ENCODE peak calls at places on chromosomes 2 and 18, in four cellular contexts. V is astrocyte of the spinal cord, D is brain microvascular endothelial cell, J is kidney. R is an unnamed sample.

GRCh38 chr2:16507655-16508054 is 158.0 kb downstream of the CYRIA start:
- DNase-seq in J (no peak), V (no peak), D (no peak), R (no peak)

GRCh38 chr2:97935719-97936161 is 60.0 kb downstream of the TMEM131 start:
- DNase-seq in J (no peak), V (peak), D (peak), R (no peak)

GRCh38 chr2:127428057-127428814 is 10.0 kb downstream of the PROC start:
- DNase-seq in V (no peak), D (no peak), J (no peak), R (peak)

GRCh38 chr18:21230436-21230835 is 11.6 kb upstream of the GREB1L start:
- DNase-seq in J (no peak), V (no peak), D (no peak), R (no peak)

GRCh38 chr18:12772111-12772510 is 69.3 kb downstream of the PSMG2 start:
- DNase-seq in V (no peak), D (no peak), J (no peak), R (no peak)

GRCh38 chr2:24276349-24276899 is 83.9 kb downstream of the ITSN2 start:
- DNase-seq in J (no peak), V (no peak), D (no peak), R (no peak)

GRCh38 chr2:12649602-12650400 is 66.9 kb upstream of the TRIB2 start:
- DNase-seq in V (no peak), J (no peak), D (no peak), R (no peak)

GRCh38 chr2:1940660-1941059 is 196.3 kb upstream of the PXDN start:
- DNase-seq in V (peak), J (peak), D (no peak), R (peak)

GRCh38 chr2:240584486-240585031 is 2.0 kb upstream of the CAPN10 start:
- DNase-seq in D (peak), J (peak), V (no peak), R (peak)

GRCh38 chr18:59469463-59470180 is 110.6 kb upstream of the LMAN1 start:
- DNase-seq in D (no peak), J (no peak), V (no peak), R (no peak)

GRCh38 chr2:176415156-176415870 is 146.1 kb downstream of the MTX2 start:
- DNase-seq in J (no peak), V (no peak), D (no peak), R (no peak)

GRCh38 chr2:108607706-108608301 is 73.5 kb downstream of the LIMS1 start:
- DNase-seq in J (no peak), V (peak), D (no peak), R (no peak)

GRCh38 chr2:221969087-221969829 is 329.5 kb downstream of the PAX3 start:
- DNase-seq in V (peak), J (no peak), D (peak), R (no peak)

GRCh38 chr18:3592864-3593263 is 142.9 kb downstream of the TGIF1 start:
- DNase-seq in D (no peak), V (no peak), J (no peak), R (no peak)

GRCh38 chr18:41096504-41096903 is 858.5 kb upstream of the PIK3C3 start:
- DNase-seq in J (no peak), V (peak), D (peak), R (no peak)

GRCh38 chr2:18828296-18828695 is 238.9 kb upstream of the NT5C1B start:
- DNase-seq in D (no peak), V (no peak), J (no peak), R (no peak)

GRCh38 chr2:99153921-99154604 is 679 bp downstream of the TSGA10 start:
- DNase-seq in J (no peak), V (peak), D (no peak), R (no peak)

GRCh38 chr2:230473378-230473777 is 57.4 kb downstream of the SP100 start:
- DNase-seq in V (no peak), J (no peak), D (no peak), R (no peak)

GRCh38 chr2:73089270-73090030 is 17.9 kb upstream of the SFXN5 start:
- DNase-seq in J (peak), V (peak), D (peak), R (no peak)

GRCh38 chr2:56183643-56184499 is at the start of gene CCDC85A:
- DNase-seq in D (peak), J (peak), V (peak), R (peak)

GRCh38 chr18:10025756-10026290 is 112.0 kb downstream of the VAPA start:
- DNase-seq in D (no peak), J (no peak), V (no peak), R (no peak)

GRCh38 chr18:63025251-63025710 is 294.3 kb downstream of the BCL2 start:
- DNase-seq in V (no peak), D (no peak), J (no peak), R (no peak)

GRCh38 chr18:72910045-72910444 is 42.3 kb upstream of the NETO1 start:
- DNase-seq in V (peak), D (peak), J (no peak), R (no peak)

GRCh38 chr2:233982421-233983121 is 65.4 kb downstream of the TRPM8 start:
- DNase-seq in D (peak), V (peak), J (no peak), R (no peak)

GRCh38 chr2:191538334-191538910 is 139.5 kb upstream of the NABP1 start:
- DNase-seq in J (no peak), V (no peak), D (no peak), R (no peak)

GRCh38 chr2:40348665-40349064 is 103.2 kb downstream of the SLC8A1 start:
- DNase-seq in V (peak), J (no peak), D (peak), R (no peak)

GRCh38 chr2:174195253-174195652 is 53.1 kb downstream of the OLA1 start:
- DNase-seq in V (no peak), J (no peak), D (no peak), R (no peak)

GRCh38 chr2:218230882-218231281 is 13.9 kb downstream of the ARPC2 start:
- DNase-seq in V (peak), J (no peak), D (peak), R (no peak)

GRCh38 chr2:197191177-197191947 is 119.2 kb downstream of the ANKRD44 start:
- DNase-seq in V (peak), D (no peak), J (no peak), R (no peak)

GRCh38 chr2:134677866-134678774 is 40.7 kb downstream of the TMEM163 start:
- DNase-seq in D (no peak), V (no peak), J (no peak), R (no peak)

GRCh38 chr2:201419057-201419635 is 32.1 kb downstream of the TRAK2 start:
- DNase-seq in D (no peak), J (no peak), V (peak), R (no peak)

GRCh38 chr18:63460414-63460813 is 16.3 kb upstream of the SERPINB5 start:
- DNase-seq in V (no peak), J (no peak), D (no peak), R (no peak)

GRCh38 chr18:12299862-12300261 is 8.2 kb upstream of the TUBB6 start:
- DNase-seq in V (no peak), J (no peak), D (no peak), R (no peak)

GRCh38 chr18:7793100-7793499 is 226.0 kb downstream of the PTPRM start:
- DNase-seq in D (no peak), J (no peak), V (no peak), R (no peak)

GRCh38 chr2:136238214-136238551 is 120.2 kb upstream of the CXCR4 start:
- DNase-seq in D (no peak), V (no peak), J (no peak), R (no peak)

GRCh38 chr2:107529146-107529545 is 297.5 kb upstream of the RGPD4 start:
- DNase-seq in V (no peak), J (no peak), D (no peak), R (no peak)
- H3K4me3 ChIP-seq in V (no peak), J (peak), D (no peak), R (no peak)

DNA sequence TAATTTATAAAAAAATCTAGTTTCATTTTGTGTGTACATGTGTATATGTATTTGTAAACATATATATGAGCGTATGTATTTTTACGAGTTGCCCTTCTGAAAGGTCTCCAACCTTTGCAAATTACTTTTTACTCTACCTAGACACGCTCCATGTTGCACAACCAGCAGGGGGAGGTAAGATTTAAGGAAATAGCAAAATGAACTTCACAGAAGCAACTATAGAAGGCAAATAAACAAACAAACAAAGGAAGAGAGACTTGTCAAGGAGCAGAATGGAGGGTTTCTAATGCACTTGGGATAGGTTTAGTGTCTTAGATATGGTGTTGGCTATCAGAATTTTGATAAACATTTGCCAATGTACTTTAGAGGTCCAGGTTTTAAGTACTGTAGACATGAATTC is 820.5 kb upstream of the POU3F3 start:
- DNase-seq in V (peak), D (no peak), J (no peak), R (no peak)
- TF ChIP-seq CTCF in V (peak), D (no peak), J (peak), R (peak)

GRCh38 chr2:211027976-211028375 is 471.6 kb downstream of the CPS1 start:
- DNase-seq in D (no peak), V (no peak), J (no peak), R (no peak)
- H3K4me3 ChIP-seq in D (no peak), V (no peak), J (no peak), R (no peak)

DNA sequence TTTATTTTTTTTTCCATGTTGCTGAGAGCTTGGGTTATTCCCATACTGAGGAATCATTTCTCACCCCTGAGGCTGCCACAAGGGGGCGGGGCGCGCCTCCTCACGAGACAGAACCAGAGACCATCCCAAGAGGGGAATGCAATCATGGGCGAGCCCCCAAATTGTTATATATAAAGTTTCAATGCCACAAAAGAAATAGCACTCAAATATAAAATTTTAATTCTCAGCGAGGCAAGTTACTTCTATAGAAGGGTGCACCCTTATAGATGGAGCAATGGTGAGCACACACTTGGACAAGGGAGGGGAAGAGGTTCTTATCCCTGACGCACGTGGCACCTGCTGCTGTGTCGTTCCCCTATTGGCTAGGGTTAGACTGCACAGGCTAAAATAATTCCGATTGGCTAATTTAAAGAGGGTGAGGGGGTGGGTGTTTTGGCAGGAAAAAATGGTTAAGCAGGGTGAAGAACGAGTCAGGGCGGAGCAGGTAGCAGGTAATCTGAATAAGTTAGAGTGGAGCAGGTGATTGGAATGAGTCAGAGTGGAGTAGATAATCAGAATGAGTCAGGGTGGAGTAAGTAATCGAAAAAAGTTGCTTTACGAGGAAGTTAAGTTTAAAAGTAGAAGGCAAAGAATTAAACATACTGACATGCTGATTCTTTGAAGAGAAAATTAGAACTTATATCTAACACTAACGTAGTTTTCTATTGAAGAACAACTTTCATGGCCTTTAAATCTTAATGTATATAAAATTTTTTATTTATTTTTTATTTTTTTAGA is 177.5 kb downstream of the MTCL1 start:
- DNase-seq in D (no peak), V (no peak), J (no peak), R (no peak)
- TF ChIP-seq CTCF in D (peak), V (peak), J (no peak), R (no peak)

GRCh38 chr2:215530191-215530968 is 94.5 kb upstream of the FN1 start:
- DNase-seq in V (peak), D (no peak), J (no peak), R (no peak)
- H3K4me3 ChIP-seq in V (no peak), D (no peak), J (no peak), R (no peak)

GRCh38 chr2:102271844-102272243 is 39.5 kb upstream of the IL1RL1 start:
- DNase-seq in J (no peak), V (no peak), D (no peak), R (no peak)
- TF ChIP-seq CTCF in J (no peak), V (no peak), D (peak), R (no peak)

GRCh38 chr18:55420665-55420964 is 167.4 kb downstream of the TCF4 start:
- DNase-seq in J (no peak), V (peak), D (no peak), R (no peak)

GRCh38 chr18:55418439-55418838 is 169.6 kb downstream of the TCF4 start:
- DNase-seq in V (no peak), J (no peak), D (no peak), R (no peak)

GRCh38 chr18:55420977-55421611 is 166.9 kb downstream of the TCF4 start:
- DNase-seq in D (no peak), V (no peak), J (no peak), R (no peak)

GRCh38 chr18:55419132-55419938 is 168.7 kb downstream of the TCF4 start:
- DNase-seq in D (no peak), V (no peak), J (no peak), R (no peak)

GRCh38 chr18:55419939-55420664 is 167.9 kb downstream of the TCF4 start:
- DNase-seq in J (no peak), V (peak), D (no peak), R (no peak)
- H3K4me3 ChIP-seq in J (no peak), V (peak), D (no peak), R (peak)

GRCh38 chr18:43879350-43879749 is 602.1 kb upstream of the SYT4 start:
- DNase-seq in V (no peak), J (no peak), D (no peak), R (no peak)
- TF ChIP-seq CTCF in V (no peak), J (no peak), D (no peak), R (no peak)

DNA sequence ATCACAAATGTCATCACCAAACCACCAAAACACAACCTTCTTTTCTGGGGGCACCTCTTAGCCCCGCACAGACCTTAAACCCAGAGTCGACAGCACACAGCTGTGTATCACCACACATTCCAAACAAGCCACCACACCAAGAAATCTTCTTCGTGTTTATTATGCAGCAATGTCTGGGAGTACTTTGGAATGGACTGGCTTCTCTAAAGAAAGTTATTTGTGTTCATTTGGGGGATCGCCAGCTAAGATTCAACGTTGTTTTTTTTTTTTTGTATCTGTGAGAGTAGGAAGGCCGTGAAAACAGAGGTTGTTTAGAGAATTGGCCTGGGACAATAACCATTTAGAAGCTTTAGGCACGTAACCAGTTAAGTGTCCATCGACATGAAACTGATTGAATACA is 1.0 kb upstream of the MTA3 start:
- DNase-seq in J (no peak), D (peak), V (peak), R (no peak)
- H3K4me3 ChIP-seq in J (no peak), D (no peak), V (no peak), R (no peak)

R was measured in upper lobe of right lung.